ENCODE peak calls at places on chromosomes 7 and 10, in seven cellular contexts. L is Panc1, J is GM23338, X is spleen, A is suprapubic skin, F is SK-N-SH, W is K562. E is an unnamed sample.

GRCh38 chr10:124000792-124001201 is 92.6 kb downstream of the CHST15 start:
- DNase-seq in L (no peak), J (no peak), X (peak), A (no peak), F (no peak), W (no peak), E (no peak)

GRCh38 chr7:21504021-21504420 is 38.8 kb upstream of the DNAH11 start:
- DNase-seq in L (no peak), J (peak), X (no peak), A (no peak), F (no peak), W (no peak), E (no peak)

GRCh38 chr7:117706191-117706590 is 167.1 kb downstream of the CTTNBP2 start:
- DNase-seq in L (no peak), J (no peak), X (no peak), A (no peak), F (no peak), W (no peak), E (no peak)

GRCh38 chr10:121159670-121160069 is 308.5 kb downstream of the WDR11 start:
- DNase-seq in L (no peak), J (no peak), X (no peak), A (no peak), F (no peak), W (no peak), E (no peak)

GRCh38 chr7:40219917-40220316 is 85.1 kb downstream of the SUGCT start:
- DNase-seq in L (no peak), J (no peak), X (no peak), A (no peak), F (no peak), W (no peak), E (no peak)

GRCh38 chr10:4213441-4213840 is 428.4 kb upstream of the KLF6 start:
- DNase-seq in L (no peak), J (no peak), X (no peak), A (no peak), F (no peak), W (no peak), E (no peak)

GRCh38 chr7:106384373-106384772 is 99.6 kb upstream of the NAMPT start:
- DNase-seq in L (no peak), J (no peak), X (no peak), A (no peak), F (no peak), W (no peak), E (no peak)

GRCh38 chr7:111424768-111425167 is 137.5 kb downstream of the IMMP2L start:
- DNase-seq in L (peak), J (no peak), X (no peak), A (no peak), F (no peak), W (no peak), E (no peak)

GRCh38 chr10:29896053-29896452 is 163.3 kb downstream of the JCAD start:
- DNase-seq in L (no peak), J (no peak), X (no peak), A (no peak), F (no peak), W (no peak), E (no peak)

GRCh38 chr10:103804866-103805265 is 50.5 kb downstream of the SH3PXD2A start:
- DNase-seq in L (no peak), J (no peak), X (no peak), A (no peak), F (no peak), W (no peak), E (no peak)

GRCh38 chr7:69768986-69769595 is 170.8 kb downstream of the AUTS2 start:
- DNase-seq in L (no peak), J (no peak), X (no peak), A (no peak), F (no peak), W (no peak), E (no peak)

GRCh38 chr7:82057476-82057875 is 287.6 kb upstream of the HGF start:
- DNase-seq in L (no peak), J (no peak), X (no peak), A (no peak), F (no peak), W (no peak), E (no peak)

GRCh38 chr7:115004121-115004520 is 82.2 kb downstream of the MDFIC start:
- DNase-seq in L (no peak), J (no peak), X (no peak), A (no peak), F (no peak), W (no peak), E (no peak)

GRCh38 chr7:74051629-74052410 is 23.8 kb downstream of the ELN start:
- DNase-seq in L (no peak), J (peak), X (peak), A (peak), F (peak), W (peak), E (no peak)

GRCh38 chr10:43137701-43137970 is 609 bp upstream of the CSGALNACT2 start:
- DNase-seq in L (no peak), J (peak), X (peak), A (no peak), F (peak), W (peak), E (no peak)

GRCh38 chr7:45601094-45601493 is 26.9 kb downstream of the ADCY1 start:
- DNase-seq in L (no peak), J (no peak), X (no peak), A (peak), F (no peak), W (no peak), E (no peak)

GRCh38 chr7:106736508-106737201 is 75.7 kb upstream of the CCDC71L start:
- DNase-seq in L (peak), J (peak), X (no peak), A (no peak), F (peak), W (peak), E (no peak)

GRCh38 chr7:87702326-87702725 is 74.1 kb downstream of the RUNDC3B start:
- DNase-seq in L (no peak), J (no peak), X (no peak), A (no peak), F (no peak), W (no peak), E (no peak)

GRCh38 chr7:139246905-139247304 is 15.9 kb downstream of the UBN2 start:
- DNase-seq in L (no peak), J (no peak), X (no peak), A (no peak), F (no peak), W (no peak), E (no peak)

GRCh38 chr7:91767820-91768219 is 112.7 kb downstream of the MTERF1 start:
- DNase-seq in L (no peak), J (peak), X (no peak), A (no peak), F (no peak), W (no peak), E (no peak)

GRCh38 chr10:132478341-132479023 is 59.1 kb upstream of the INPP5A start:
- DNase-seq in L (no peak), J (no peak), X (peak), A (peak), F (no peak), W (no peak), E (peak)

GRCh38 chr10:16816830-16817124 is 447 bp downstream of the RSU1 start:
- DNase-seq in L (no peak), J (no peak), X (no peak), A (no peak), F (no peak), W (no peak), E (no peak)

GRCh38 chr7:55044791-55045190 is 26.0 kb downstream of the EGFR start:
- DNase-seq in L (no peak), J (no peak), X (no peak), A (no peak), F (no peak), W (no peak), E (no peak)

GRCh38 chr10:79244068-79244442 is 103.2 kb upstream of the PPIF start:
- DNase-seq in L (no peak), J (no peak), X (no peak), A (no peak), F (no peak), W (no peak), E (no peak)

GRCh38 chr7:98978672-98979071 is 100.3 kb downstream of the TRRAP start:
- DNase-seq in L (no peak), J (no peak), X (peak), A (peak), F (no peak), W (no peak), E (peak)

GRCh38 chr10:99620713-99621453 is 644 bp upstream of the SLC25A28 start:
- DNase-seq in L (peak), J (peak), X (peak), A (peak), F (peak), W (peak), E (peak)

GRCh38 chr10:127872871-127873600 is 19.7 kb downstream of the CLRN3 start:
- DNase-seq in L (no peak), J (no peak), X (peak), A (no peak), F (no peak), W (no peak), E (no peak)

DNA sequence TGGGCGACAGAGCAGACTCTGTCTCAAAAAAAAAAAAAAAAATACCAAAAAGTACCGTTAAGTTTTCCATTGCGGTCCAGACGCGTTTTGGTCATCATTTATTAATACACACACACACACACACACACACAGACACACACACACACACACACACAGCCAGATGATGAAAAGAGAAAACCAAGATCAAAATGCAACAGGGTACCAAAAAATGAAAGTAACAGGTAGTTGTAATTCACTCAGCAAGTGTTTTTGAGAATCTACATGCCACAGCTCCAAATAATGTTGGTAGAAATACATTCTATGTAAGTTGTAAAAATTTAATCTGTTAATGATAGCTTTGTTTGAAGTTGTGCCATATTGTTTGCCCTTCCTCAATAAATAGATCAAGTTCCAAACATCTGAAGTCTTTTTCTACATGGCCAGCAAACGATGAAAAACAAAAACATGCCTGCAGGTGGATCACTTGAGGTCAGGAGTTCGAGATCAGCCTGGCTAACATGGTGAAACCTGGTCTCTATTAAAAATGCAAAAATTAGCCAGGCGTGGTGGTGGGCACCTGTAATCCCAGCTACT is 9.4 kb downstream of the YWHAG start:
- DNase-seq in L (no peak), J (no peak), X (no peak), A (no peak), F (no peak), W (no peak), E (no peak)
- TF ChIP-seq POLR2AphosphoS5 in L (no peak), J (no peak), X (no peak), A (no peak), F (no peak), W (no peak), E (no peak)

DNA sequence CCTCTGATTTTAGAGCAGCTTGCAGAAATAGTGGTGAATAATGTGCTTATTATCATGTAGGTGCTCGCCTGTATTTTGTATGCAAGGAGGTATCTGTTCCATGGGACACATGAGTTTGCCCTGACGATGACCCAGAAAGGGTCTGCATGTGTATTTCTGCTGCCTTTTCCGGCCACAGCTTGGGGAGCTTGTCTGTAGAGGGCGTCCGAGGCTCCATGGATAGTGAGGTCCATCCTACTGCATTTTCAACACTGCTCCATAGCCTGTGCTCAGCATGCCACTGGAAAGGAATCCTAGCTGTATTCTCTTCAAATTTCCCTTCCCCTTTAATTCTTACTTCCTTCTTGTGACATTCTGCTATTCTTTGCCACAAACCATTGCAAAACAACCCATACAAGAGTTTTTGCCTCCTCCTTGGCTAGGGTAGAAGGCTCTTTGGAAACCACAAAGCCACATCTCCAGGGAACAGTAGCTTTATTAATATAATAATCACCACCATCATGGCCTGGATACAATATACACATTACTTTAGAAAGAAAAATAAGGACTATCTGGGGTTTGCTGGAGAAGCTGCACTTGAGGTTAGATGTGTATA is 127.7 kb downstream of the DYNC1I1 start:
- DNase-seq in L (no peak), J (peak), X (no peak), A (no peak), F (no peak), W (no peak), E (no peak)
- TF ChIP-seq CTCF in L (peak), J (peak), X (no peak), A (no peak), F (no peak), W (peak), E (no peak)

GRCh38 chr10:97463363-97464132 is 17.6 kb downstream of the ZDHHC16 start:
- DNase-seq in L (peak), J (peak), X (no peak), A (peak), F (peak), W (peak), E (no peak)
- TF ChIP-seq POLR2AphosphoS5 in L (peak), J (no peak), X (peak), A (no peak), F (no peak), W (no peak), E (no peak)

GRCh38 chr7:130032698-130033097 is 18.5 kb downstream of the ZC3HC1 start:
- DNase-seq in L (no peak), J (no peak), X (no peak), A (no peak), F (no peak), W (no peak), E (no peak)

GRCh38 chr7:130040576-130040975 is 10.6 kb downstream of the ZC3HC1 start:
- DNase-seq in L (no peak), J (no peak), X (no peak), A (no peak), F (no peak), W (no peak), E (no peak)

GRCh38 chr7:130037703-130038102 is 13.5 kb downstream of the ZC3HC1 start:
- DNase-seq in L (no peak), J (no peak), X (no peak), A (no peak), F (no peak), W (no peak), E (no peak)
- TF ChIP-seq CTCF in L (no peak), J (peak), X (no peak), A (no peak), F (peak), W (peak), E (no peak)

DNA sequence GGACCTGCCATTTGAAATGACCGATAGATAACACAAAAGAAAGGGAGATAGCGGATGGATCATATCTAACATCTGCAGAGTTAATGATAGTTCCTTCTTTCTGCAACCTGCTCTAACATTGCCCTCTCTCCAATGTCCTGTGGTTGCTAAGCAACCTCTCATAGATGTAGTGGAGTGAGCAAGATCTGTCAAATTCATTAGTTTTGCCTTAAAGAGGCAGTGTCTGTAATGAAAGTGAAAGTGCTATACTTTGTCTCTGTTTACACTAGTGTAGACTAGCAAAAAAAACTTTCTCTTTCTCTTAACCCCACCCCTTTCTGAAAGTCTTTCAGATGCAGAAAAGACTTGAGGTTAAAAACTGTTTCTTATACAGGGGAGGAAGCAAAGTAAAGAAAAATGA is 1196.9 kb downstream of the SORCS3 start:
- DNase-seq in L (no peak), J (peak), X (no peak), A (no peak), F (peak), W (no peak), E (no peak)
- TF ChIP-seq POLR2AphosphoS5 in L (no peak), J (no peak), X (no peak), A (no peak), F (no peak), W (no peak), E (no peak)

GRCh38 chr7:126993626-126994213 is 259.0 kb downstream of the GRM8 start:
- DNase-seq in L (no peak), J (no peak), X (no peak), A (no peak), F (no peak), W (no peak), E (no peak)

GRCh38 chr7:127000725-127001124 is 252.0 kb downstream of the GRM8 start:
- DNase-seq in L (no peak), J (no peak), X (no peak), A (no peak), F (no peak), W (no peak), E (no peak)

DNA sequence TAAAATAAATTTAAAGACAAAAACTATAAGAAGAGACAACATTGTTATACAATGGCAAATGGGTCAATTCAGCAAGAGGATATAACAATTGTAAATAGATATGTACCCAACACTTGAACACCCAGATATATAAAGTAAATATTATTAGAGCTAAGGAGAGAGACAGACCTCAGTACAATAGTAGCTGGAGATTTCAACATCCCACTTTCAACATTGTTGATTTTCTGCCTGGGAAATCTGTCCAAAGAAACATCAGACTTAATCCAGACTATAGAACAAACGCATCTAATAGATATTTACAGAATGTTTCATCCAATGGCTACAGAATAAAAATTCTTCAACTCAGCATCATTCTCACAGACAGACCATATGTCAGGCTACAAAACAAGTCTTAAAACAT is 256.1 kb downstream of the GRM8 start:
- DNase-seq in L (no peak), J (no peak), X (no peak), A (no peak), F (no peak), W (no peak), E (no peak)
- TF ChIP-seq CTCF in L (no peak), J (no peak), X (no peak), A (no peak), F (no peak), W (no peak), E (no peak)

DNA sequence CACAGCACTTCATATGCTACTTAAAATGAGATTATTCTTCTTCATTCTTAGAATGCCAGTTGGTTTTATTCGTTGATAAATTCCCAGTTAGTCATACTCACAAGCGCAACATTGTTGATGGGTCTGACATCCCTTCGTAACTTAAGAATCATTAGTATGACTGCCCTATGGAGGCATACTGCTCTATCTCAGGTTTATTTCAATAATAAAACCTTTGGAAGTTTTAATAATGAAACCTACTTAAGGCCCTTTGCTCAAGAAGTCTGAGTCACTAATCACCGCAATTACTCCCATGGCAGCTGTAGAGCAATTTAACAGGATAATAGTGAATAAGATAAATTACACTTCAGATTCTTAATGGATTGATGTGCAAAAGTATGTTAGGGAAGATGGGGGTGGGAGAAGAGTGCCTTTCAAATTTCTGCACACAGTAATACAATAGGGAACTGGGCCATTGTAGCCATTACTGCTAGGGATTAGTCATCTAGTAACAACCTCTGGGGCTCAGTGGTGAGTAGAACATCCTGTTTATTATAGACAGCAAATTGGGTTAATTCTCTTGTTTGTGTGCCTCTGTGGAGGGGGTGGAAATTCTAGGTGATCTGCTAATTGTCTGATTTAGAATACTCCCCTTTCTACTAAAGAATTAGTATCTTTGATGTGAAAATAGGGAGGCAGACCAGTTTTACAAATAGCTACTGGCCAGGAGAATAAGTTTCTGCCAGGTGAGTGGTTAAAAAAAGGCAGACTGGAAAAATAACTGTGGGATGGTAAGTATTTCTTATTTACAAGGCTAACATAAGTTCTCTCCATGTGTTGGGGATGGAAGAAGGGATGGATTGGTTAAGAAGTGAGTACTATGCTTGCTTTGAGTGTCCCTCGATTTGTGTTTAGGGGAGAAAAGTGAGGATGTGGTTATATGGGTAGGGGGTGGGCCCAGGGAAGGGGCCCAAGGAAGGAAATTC is 74.5 kb upstream of the VKORC1L1 start:
- DNase-seq in L (no peak), J (no peak), X (no peak), A (no peak), F (no peak), W (no peak), E (no peak)
- TF ChIP-seq POLR2AphosphoS5 in L (no peak), J (no peak), X (no peak), A (no peak), F (no peak), W (no peak), E (no peak)

GRCh38 chr7:151245360-151246160 is 2.9 kb downstream of the SMARCD3 start:
- DNase-seq in L (no peak), J (peak), X (peak), A (no peak), F (peak), W (peak), E (no peak)
- TF ChIP-seq CTCF in L (peak), J (peak), X (peak), A (peak), F (peak), W (peak), E (peak)

DNA sequence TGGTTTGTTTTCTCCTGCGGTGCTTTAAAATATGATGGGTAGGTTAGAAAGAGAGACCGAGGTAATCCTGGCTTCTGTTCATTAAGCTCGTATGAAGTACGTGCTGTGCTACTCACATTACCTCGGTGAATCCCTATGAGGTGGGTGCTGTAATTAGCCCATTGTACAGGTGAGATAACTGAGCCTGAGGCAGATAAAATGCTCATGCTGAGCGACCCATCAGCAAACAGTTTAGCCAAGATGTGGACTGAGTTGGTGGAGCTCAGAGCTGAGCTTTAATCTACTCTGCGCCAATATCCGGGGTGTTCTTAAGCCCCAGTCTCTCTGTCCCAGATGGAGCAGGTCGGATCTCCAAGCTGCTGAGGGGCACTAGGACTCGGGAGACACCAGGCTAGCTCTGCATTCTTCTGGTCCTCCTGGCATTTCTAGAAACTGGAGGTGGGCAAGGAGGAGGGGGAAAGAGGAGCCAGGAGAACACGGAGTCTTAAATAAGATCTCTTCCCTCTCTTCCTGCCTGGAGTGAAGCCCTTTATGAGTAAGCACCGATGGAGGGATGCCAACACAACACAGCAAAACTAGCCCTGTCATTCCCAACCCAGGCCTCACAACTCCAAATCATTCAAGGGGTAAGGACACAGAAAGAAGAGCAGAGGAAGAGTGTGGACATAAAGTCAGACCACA is 458.5 kb downstream of the KCNMA1 start:
- DNase-seq in L (no peak), J (peak), X (no peak), A (no peak), F (no peak), W (no peak), E (peak)
- TF ChIP-seq POLR2AphosphoS5 in L (no peak), J (no peak), X (no peak), A (no peak), F (peak), W (no peak), E (peak)